ENCODE peak calls at places on chromosomes 1 and 21, in five cellular contexts. One of them, this sample, is unnamed.

GRCh38 chr1:1788646-1789431 is 10.6 kb upstream of the NADK start:
- DNase-seq in breast epithelium: no peak
- DNase-seq in heart left ventricle: no peak
- DNase-seq in thoracic aorta: no peak
- DNase-seq in brain microvascular endothelial cell: no peak
- DNase-seq in this sample: peak; percentile 21

GRCh38 chr21:14918542-14918941 is 146.3 kb downstream of the NRIP1 start:
- DNase-seq in breast epithelium: no peak
- DNase-seq in heart left ventricle: no peak
- DNase-seq in thoracic aorta: no peak
- DNase-seq in brain microvascular endothelial cell: no peak
- DNase-seq in this sample: no peak

GRCh38 chr1:105793541-105794146 is 1262.8 kb upstream of the PRMT6 start:
- DNase-seq in breast epithelium: no peak
- DNase-seq in heart left ventricle: no peak
- DNase-seq in thoracic aorta: no peak
- DNase-seq in brain microvascular endothelial cell: peak; percentile 39
- DNase-seq in this sample: peak; percentile 25

GRCh38 chr1:234610061-234610581 is at the start of gene IRF2BP2:
- DNase-seq in breast epithelium: peak; percentile 81
- DNase-seq in heart left ventricle: peak; percentile 88
- DNase-seq in thoracic aorta: no peak
- DNase-seq in brain microvascular endothelial cell: peak; percentile 77
- DNase-seq in this sample: peak; percentile 91

GRCh38 chr1:34367954-34368353 is 191.2 kb downstream of the C1orf94 start:
- DNase-seq in breast epithelium: no peak
- DNase-seq in heart left ventricle: no peak
- DNase-seq in thoracic aorta: no peak
- DNase-seq in brain microvascular endothelial cell: no peak
- DNase-seq in this sample: no peak

GRCh38 chr21:42731264-42732032 is 78.0 kb downstream of the PDE9A start:
- DNase-seq in breast epithelium: peak; percentile 67
- DNase-seq in heart left ventricle: no peak
- DNase-seq in thoracic aorta: no peak
- DNase-seq in brain microvascular endothelial cell: no peak
- DNase-seq in this sample: peak; percentile 95

GRCh38 chr1:67537647-67538018 is 107.4 kb upstream of the SERBP1 start:
- DNase-seq in breast epithelium: no peak
- DNase-seq in heart left ventricle: no peak
- DNase-seq in thoracic aorta: no peak
- DNase-seq in brain microvascular endothelial cell: no peak
- DNase-seq in this sample: no peak

GRCh38 chr1:115465802-115466363 is 127.8 kb upstream of the NGF start:
- DNase-seq in breast epithelium: no peak
- DNase-seq in heart left ventricle: no peak
- DNase-seq in thoracic aorta: no peak
- DNase-seq in brain microvascular endothelial cell: no peak
- DNase-seq in this sample: no peak

GRCh38 chr21:46110499-46111192 is 12.7 kb downstream of the COL6A2 start:
- DNase-seq in breast epithelium: peak; percentile 32
- DNase-seq in heart left ventricle: peak; percentile 62
- DNase-seq in thoracic aorta: peak; percentile 15
- DNase-seq in brain microvascular endothelial cell: no peak
- DNase-seq in this sample: no peak

GRCh38 chr1:5974631-5975030 is 17.6 kb downstream of the NPHP4 start:
- DNase-seq in breast epithelium: no peak
- DNase-seq in heart left ventricle: no peak
- DNase-seq in thoracic aorta: no peak
- DNase-seq in brain microvascular endothelial cell: no peak
- DNase-seq in this sample: no peak

GRCh38 chr1:43671193-43671592 is 21.2 kb downstream of the KDM4A start:
- DNase-seq in breast epithelium: no peak
- DNase-seq in heart left ventricle: no peak
- DNase-seq in thoracic aorta: no peak
- DNase-seq in brain microvascular endothelial cell: no peak
- DNase-seq in this sample: no peak

GRCh38 chr1:24139846-24140425 is 3.0 kb downstream of the IL22RA1 start:
- DNase-seq in breast epithelium: no peak
- DNase-seq in heart left ventricle: no peak
- DNase-seq in thoracic aorta: no peak
- DNase-seq in brain microvascular endothelial cell: no peak
- DNase-seq in this sample: no peak

GRCh38 chr1:24140741-24141181 is 2.2 kb downstream of the IL22RA1 start:
- DNase-seq in breast epithelium: no peak
- DNase-seq in heart left ventricle: no peak
- DNase-seq in thoracic aorta: no peak
- DNase-seq in brain microvascular endothelial cell: no peak
- DNase-seq in this sample: no peak

GRCh38 chr1:24139159-24139489 is 3.8 kb downstream of the IL22RA1 start:
- DNase-seq in breast epithelium: no peak
- DNase-seq in heart left ventricle: no peak
- DNase-seq in thoracic aorta: no peak
- DNase-seq in brain microvascular endothelial cell: no peak
- DNase-seq in this sample: no peak

GRCh38 chr1:24141311-24141997 is 1.5 kb downstream of the IL22RA1 start:
- DNase-seq in breast epithelium: no peak
- DNase-seq in heart left ventricle: no peak
- DNase-seq in thoracic aorta: no peak
- DNase-seq in brain microvascular endothelial cell: no peak
- DNase-seq in this sample: no peak

DNA sequence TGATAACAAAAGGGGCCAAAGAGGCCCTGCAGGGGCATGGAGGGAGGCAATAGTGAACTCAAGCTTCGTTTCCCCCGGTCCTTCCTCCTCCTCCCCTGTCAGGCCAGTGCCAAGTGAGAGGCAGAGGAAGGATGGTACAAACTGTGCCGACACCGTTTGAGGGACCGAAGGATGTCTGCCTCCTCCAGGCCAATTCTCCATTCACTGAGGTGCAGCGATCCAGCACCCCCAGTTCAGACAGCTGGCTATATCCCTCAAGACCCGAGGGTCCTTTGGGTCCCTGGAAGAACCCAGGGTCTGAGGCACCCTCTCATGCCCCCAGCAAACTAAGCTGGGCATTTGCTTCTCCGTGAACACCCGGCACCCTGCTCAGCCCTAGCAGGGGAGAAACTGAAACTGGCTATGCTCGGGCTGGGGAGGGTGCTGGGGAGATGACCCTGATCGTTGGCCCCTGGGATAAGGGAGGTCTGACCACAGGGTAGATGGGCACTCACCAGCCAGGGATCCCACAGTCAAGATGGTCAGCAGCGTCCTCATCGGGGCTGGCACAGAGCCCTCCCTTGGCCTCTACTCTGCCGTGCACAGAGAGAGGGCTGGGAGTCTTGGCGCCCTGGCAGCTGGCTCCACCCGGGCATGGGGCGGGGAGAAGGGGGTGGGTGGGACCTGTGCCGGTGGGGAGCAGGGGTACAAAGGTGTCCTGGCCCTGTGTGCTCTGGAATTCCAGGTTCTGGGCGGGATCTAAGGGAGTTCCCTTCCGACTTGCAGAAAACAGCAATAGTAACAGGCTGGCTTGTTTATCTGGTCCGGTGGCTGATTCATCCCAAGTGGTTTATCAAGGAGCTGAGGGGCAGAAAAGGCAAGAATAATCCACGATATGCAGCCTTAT is at the start of gene IL22RA1:
- DNase-seq in breast epithelium: peak; percentile 25
- DNase-seq in heart left ventricle: peak; percentile 23
- DNase-seq in thoracic aorta: no peak
- DNase-seq in brain microvascular endothelial cell: peak; percentile 12
- DNase-seq in this sample: peak; percentile 80
- H3K27ac ChIP-seq in breast epithelium: peak within 1 kb of the TSS; percentile 31
- H3K27ac ChIP-seq in heart left ventricle: peak within 1 kb of the TSS; percentile 38
- H3K27ac ChIP-seq in thoracic aorta: no peak within 1 kb of the TSS
- H3K27ac ChIP-seq in brain microvascular endothelial cell: no peak within 1 kb of the TSS
- H3K27ac ChIP-seq in this sample: no peak within 1 kb of the TSS

GRCh38 chr21:32727478-32727727 is 410 bp downstream of the SYNJ1 start:
- DNase-seq in breast epithelium: no peak
- DNase-seq in heart left ventricle: no peak
- DNase-seq in thoracic aorta: no peak
- DNase-seq in brain microvascular endothelial cell: no peak
- DNase-seq in this sample: no peak
- H3K27ac ChIP-seq in breast epithelium: peak overlapping the region; percentile 90
- H3K27ac ChIP-seq in heart left ventricle: peak overlapping the region; percentile 94
- H3K27ac ChIP-seq in thoracic aorta: peak overlapping the region; percentile 91
- H3K27ac ChIP-seq in brain microvascular endothelial cell: peak overlapping the region; percentile 62
- H3K27ac ChIP-seq in this sample: no peak overlapping the region

DNA sequence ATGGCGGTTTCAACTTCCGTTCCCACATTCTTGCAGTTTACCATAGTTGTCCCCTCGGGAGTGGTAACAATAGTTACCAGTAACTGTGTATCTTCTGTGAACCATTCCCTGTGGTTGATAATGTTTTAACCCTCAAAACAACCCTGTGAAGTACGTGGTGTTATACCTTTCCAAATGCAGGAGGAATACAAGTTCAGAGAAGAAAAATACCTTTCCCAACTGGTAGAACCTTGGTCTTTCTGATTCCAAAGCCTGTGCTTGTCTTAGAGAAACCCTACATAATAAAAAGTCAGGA is 789 bp downstream of the BTF3L4 start:
- DNase-seq in breast epithelium: no peak
- DNase-seq in heart left ventricle: no peak
- DNase-seq in thoracic aorta: no peak
- DNase-seq in brain microvascular endothelial cell: peak; percentile 61
- DNase-seq in this sample: no peak
- H3K27ac ChIP-seq in breast epithelium: peak overlapping the region; percentile 95
- H3K27ac ChIP-seq in heart left ventricle: peak overlapping the region; percentile 88
- H3K27ac ChIP-seq in thoracic aorta: peak overlapping the region; percentile 82
- H3K27ac ChIP-seq in brain microvascular endothelial cell: peak overlapping the region; percentile 93
- H3K27ac ChIP-seq in this sample: peak overlapping the region; percentile 93

GRCh38 chr1:109757936-109758786 is 5.6 kb downstream of the EPS8L3 start:
- DNase-seq in breast epithelium: no peak
- DNase-seq in heart left ventricle: peak; percentile 4
- DNase-seq in thoracic aorta: no peak
- DNase-seq in brain microvascular endothelial cell: no peak
- DNase-seq in this sample: no peak
- H3K27ac ChIP-seq in breast epithelium: no peak overlapping the region
- H3K27ac ChIP-seq in heart left ventricle: no peak overlapping the region
- H3K27ac ChIP-seq in thoracic aorta: no peak overlapping the region
- H3K27ac ChIP-seq in brain microvascular endothelial cell: no peak overlapping the region
- H3K27ac ChIP-seq in this sample: no peak overlapping the region

DNA sequence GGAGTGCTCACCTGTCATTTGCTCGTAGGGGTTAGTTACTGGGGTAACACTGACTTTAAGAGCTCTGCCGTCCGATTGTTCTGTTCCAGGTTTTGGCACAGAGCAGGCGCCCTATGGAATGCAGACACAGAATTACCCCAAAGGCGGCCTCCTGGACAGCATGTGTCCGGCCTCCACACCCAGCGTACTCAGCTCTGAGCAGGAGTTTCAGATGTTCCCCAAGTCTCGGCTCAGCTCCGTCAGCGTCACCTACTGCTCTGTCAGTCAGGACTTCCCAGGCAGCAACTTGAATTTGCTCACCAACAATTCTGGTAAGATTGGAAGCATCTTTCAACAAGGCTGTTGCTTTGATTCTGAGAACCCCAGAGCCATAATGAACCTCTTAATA is 12.6 kb downstream of the ETS2 start:
- DNase-seq in breast epithelium: no peak
- DNase-seq in heart left ventricle: no peak
- DNase-seq in thoracic aorta: no peak
- DNase-seq in brain microvascular endothelial cell: no peak
- DNase-seq in this sample: no peak
- H3K27ac ChIP-seq in breast epithelium: peak overlapping the region; percentile 84
- H3K27ac ChIP-seq in heart left ventricle: no peak overlapping the region
- H3K27ac ChIP-seq in thoracic aorta: peak overlapping the region; percentile 88
- H3K27ac ChIP-seq in brain microvascular endothelial cell: peak overlapping the region; percentile 82
- H3K27ac ChIP-seq in this sample: peak overlapping the region; percentile 91

GRCh38 chr21:43739648-43740435 is 20.9 kb downstream of the PDXK start:
- DNase-seq in breast epithelium: no peak
- DNase-seq in heart left ventricle: no peak
- DNase-seq in thoracic aorta: no peak
- DNase-seq in brain microvascular endothelial cell: no peak
- DNase-seq in this sample: no peak
- H3K27ac ChIP-seq in breast epithelium: peak overlapping the region; percentile 74
- H3K27ac ChIP-seq in heart left ventricle: no peak overlapping the region
- H3K27ac ChIP-seq in thoracic aorta: peak overlapping the region; percentile 68
- H3K27ac ChIP-seq in brain microvascular endothelial cell: no peak overlapping the region
- H3K27ac ChIP-seq in this sample: no peak overlapping the region

DNA sequence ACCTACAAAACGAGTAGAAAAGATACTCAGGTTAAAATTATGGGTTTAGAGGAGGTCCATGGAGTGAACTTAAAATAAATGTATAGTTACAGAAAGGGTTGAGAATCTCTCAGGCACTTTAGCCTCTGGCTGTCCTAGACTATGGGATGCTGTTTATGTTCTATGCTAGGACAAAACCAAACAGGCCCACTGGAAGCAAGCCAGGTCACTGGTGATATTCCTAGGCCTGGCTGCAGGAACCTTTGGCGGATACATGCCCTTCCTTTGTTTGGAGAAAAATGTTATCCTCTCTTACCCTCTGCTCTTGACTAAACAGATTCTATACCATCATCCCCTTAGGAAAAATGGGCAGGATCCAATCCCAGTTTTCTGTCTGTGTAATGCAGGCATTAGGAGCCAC is 90.7 kb upstream of the DUSP10 start:
- DNase-seq in breast epithelium: peak; percentile 72
- DNase-seq in heart left ventricle: peak; percentile 46
- DNase-seq in thoracic aorta: no peak
- DNase-seq in brain microvascular endothelial cell: no peak
- DNase-seq in this sample: no peak
- H3K27ac ChIP-seq in breast epithelium: peak overlapping the region; percentile 48
- H3K27ac ChIP-seq in heart left ventricle: peak overlapping the region; percentile 31
- H3K27ac ChIP-seq in thoracic aorta: no peak overlapping the region
- H3K27ac ChIP-seq in brain microvascular endothelial cell: no peak overlapping the region
- H3K27ac ChIP-seq in this sample: no peak overlapping the region

DNA sequence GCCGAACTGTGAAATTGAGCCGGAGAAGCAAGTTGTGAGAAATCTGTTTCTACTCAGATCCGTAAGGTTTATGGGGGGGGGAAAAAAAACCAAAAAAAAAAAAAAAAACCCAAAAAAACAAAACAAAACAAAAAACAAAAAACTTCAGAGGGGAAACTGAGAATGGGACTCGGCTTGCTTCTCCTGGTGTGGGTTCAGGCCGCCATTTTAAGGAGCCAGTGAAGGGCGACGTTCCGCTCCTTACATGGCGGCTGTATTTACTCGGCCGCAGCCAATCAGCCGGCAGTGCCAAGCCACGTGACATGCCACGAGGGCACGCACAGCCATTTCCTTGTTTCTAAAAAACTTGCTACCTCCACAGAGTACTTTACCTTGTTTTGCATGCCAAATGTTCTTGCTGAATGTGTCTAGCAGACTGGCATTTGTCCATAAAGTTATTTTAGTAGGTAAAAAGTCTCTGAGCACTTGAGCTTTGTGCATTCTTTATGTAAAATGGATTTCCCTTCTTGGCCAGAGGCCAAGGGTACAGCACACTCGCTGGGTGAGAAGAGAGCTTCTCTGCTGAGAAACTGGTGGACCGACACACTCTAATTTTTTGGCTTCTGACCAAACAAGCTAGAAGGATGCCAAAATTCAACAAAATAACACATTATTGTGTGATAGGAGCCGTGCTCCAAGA is 101.8 kb downstream of the NFIA start:
- DNase-seq in breast epithelium: peak; percentile 97
- DNase-seq in heart left ventricle: peak; percentile 92
- DNase-seq in thoracic aorta: peak; percentile 77
- DNase-seq in brain microvascular endothelial cell: peak; percentile 90
- DNase-seq in this sample: peak; percentile 86
- H3K27ac ChIP-seq in breast epithelium: peak overlapping the region; percentile 87
- H3K27ac ChIP-seq in heart left ventricle: peak overlapping the region; percentile 93
- H3K27ac ChIP-seq in thoracic aorta: peak overlapping the region; percentile 86
- H3K27ac ChIP-seq in brain microvascular endothelial cell: peak overlapping the region; percentile 68
- H3K27ac ChIP-seq in this sample: peak overlapping the region; percentile 30